ENCODE peak calls at places on chromosomes 1 and 21, in seven cellular contexts. U is esophagus squamous epithelium, W is ovary, O is right lobe of liver, M is transverse colon, I is adrenal gland, Y is A549. V is an unnamed sample.

GRCh38 chr1:116762781-116763115 is 8.5 kb downstream of the CD2 start:
- DNase-seq in M (no peak), Y (no peak), I (no peak), O (no peak), W (no peak), U (no peak), V (no peak)

GRCh38 chr1:244106837-244107491 is 55.9 kb downstream of the ZBTB18 start:
- DNase-seq in O (peak; percentile 62), M (no peak), Y (no peak), W (no peak), U (no peak), I (no peak), V (no peak)

GRCh38 chr1:165284471-165284870 is 72.0 kb downstream of the LMX1A start:
- DNase-seq in W (no peak), I (no peak), Y (no peak), O (no peak), M (no peak), U (no peak), V (no peak)

GRCh38 chr1:182175340-182176068 is 114.0 kb upstream of the ZNF648 start:
- DNase-seq in I (no peak), U (no peak), Y (peak; percentile 19), O (no peak), W (no peak), M (peak; percentile 71), V (no peak)

GRCh38 chr1:107883562-107883961 is 81.4 kb downstream of the VAV3 start:
- DNase-seq in W (no peak), I (no peak), O (no peak), M (no peak), Y (no peak), U (no peak), V (no peak)

GRCh38 chr1:227748496-227749182 is 13.4 kb downstream of the SNAP47 start:
- DNase-seq in W (peak; percentile 92), U (no peak), O (no peak), Y (no peak), I (peak; percentile 87), M (peak; percentile 37), V (no peak)

GRCh38 chr1:29668761-29669487 is 432.6 kb downstream of the PTPRU start:
- DNase-seq in I (peak; percentile 5), O (no peak), U (no peak), M (no peak), Y (no peak), W (no peak), V (peak; percentile 5)

GRCh38 chr1:244199883-244200282 is 148.8 kb downstream of the ZBTB18 start:
- DNase-seq in M (no peak), Y (no peak), I (no peak), U (no peak), W (no peak), O (no peak), V (no peak)

GRCh38 chr1:33297911-33298622 is 22.8 kb downstream of the A3GALT2 start:
- DNase-seq in M (no peak), O (peak; percentile 44), Y (no peak), W (no peak), I (no peak), U (no peak), V (no peak)

GRCh38 chr1:100927276-100927675 is 31.4 kb downstream of the SLC30A7 start:
- DNase-seq in O (no peak), M (no peak), I (no peak), W (no peak), U (no peak), Y (no peak), V (no peak)

GRCh38 chr1:12739613-12740012 is 6.4 kb upstream of the CFAP107 start:
- DNase-seq in M (no peak), U (no peak), W (no peak), Y (no peak), I (no peak), O (no peak), V (no peak)

GRCh38 chr1:92989936-92990582 is 28.8 kb upstream of the DIPK1A start:
- DNase-seq in I (no peak), M (no peak), Y (no peak), W (no peak), U (no peak), O (no peak), V (no peak)

GRCh38 chr1:94940738-94941137 is 13.8 kb upstream of the CNN3 start:
- DNase-seq in O (no peak), U (no peak), W (no peak), M (no peak), I (no peak), Y (no peak), V (no peak)

GRCh38 chr1:224175615-224176014 is 7.4 kb upstream of the DEGS1 start:
- DNase-seq in I (no peak), W (peak; percentile 23), U (no peak), Y (peak; percentile 29), O (no peak), M (no peak), V (no peak)

GRCh38 chr1:201841265-201841912 is 12.4 kb downstream of the IPO9 start:
- DNase-seq in U (no peak), I (no peak), W (no peak), O (no peak), Y (no peak), M (no peak), V (no peak)

GRCh38 chr1:13661539-13661938 is 38.4 kb upstream of the PRDM2 start:
- DNase-seq in Y (no peak), I (no peak), O (no peak), U (no peak), W (peak; percentile 49), M (no peak), V (no peak)

GRCh38 chr1:222974496-222974895 is 159.7 kb downstream of the DISP1 start:
- DNase-seq in M (no peak), W (no peak), O (no peak), I (no peak), Y (no peak), U (no peak), V (no peak)

GRCh38 chr1:20281801-20282200 is 8.9 kb upstream of the VWA5B1 start:
- DNase-seq in U (no peak), I (no peak), W (no peak), O (no peak), Y (peak; percentile 4), M (no peak), V (no peak)

GRCh38 chr1:206503591-206504362 is 3.6 kb upstream of the RASSF5 start:
- DNase-seq in O (no peak), U (no peak), I (peak; percentile 83), Y (peak; percentile 29), W (no peak), M (peak; percentile 16), V (no peak)

GRCh38 chr1:65389296-65389695 is 31.2 kb upstream of the LEPR start:
- DNase-seq in Y (no peak), M (no peak), U (no peak), I (no peak), W (no peak), O (no peak), V (no peak)

GRCh38 chr1:58815069-58815679 is 31.3 kb upstream of the JUN start:
- DNase-seq in M (peak; percentile 91), O (peak; percentile 92), W (peak; percentile 74), I (peak; percentile 94), U (peak; percentile 33), Y (peak; percentile 94), V (peak; percentile 75)

GRCh38 chr1:219066631-219067349 is 106.9 kb upstream of the LYPLAL1 start:
- DNase-seq in W (no peak), I (no peak), M (no peak), Y (peak; percentile 77), U (no peak), O (no peak), V (no peak)

GRCh38 chr21:31733521-31734149 is 1.7 kb upstream of the SCAF4 start:
- DNase-seq in I (no peak), O (no peak), W (no peak), M (no peak), Y (no peak), U (no peak), V (no peak)

GRCh38 chr1:11523746-11524464 is 45.0 kb downstream of the DISP3 start:
- DNase-seq in Y (no peak), U (no peak), I (no peak), W (no peak), O (no peak), M (no peak), V (no peak)

GRCh38 chr1:48776400-48777218 is at the start of gene BEND5:
- DNase-seq in U (no peak), Y (no peak), W (peak; percentile 62), O (no peak), I (peak; percentile 82), M (peak; percentile 37), V (peak; percentile 33)

GRCh38 chr1:219580019-219580676 is 32.8 kb downstream of the ZC3H11B start:
- DNase-seq in W (no peak), M (no peak), U (no peak), I (no peak), O (no peak), Y (no peak), V (no peak)

GRCh38 chr21:46295996-46296752 is 10.0 kb downstream of the YBEY start:
- DNase-seq in M (peak; percentile 70), O (peak; percentile 75), W (peak; percentile 77), I (peak; percentile 84), U (no peak), Y (no peak), V (peak; percentile 61)
- TF ChIP-seq POLR2A in M (no peak), O (no peak), W (no peak), I (no peak), U (no peak), Y (no peak), V (no peak)

GRCh38 chr21:44299458-44300261 is at the start of gene PFKL:
- DNase-seq in I (peak; percentile 70), O (peak; percentile 84), M (peak; percentile 83), Y (peak; percentile 44), U (no peak), W (peak; percentile 66), V (peak; percentile 44)
- H3K4me1 ChIP-seq in I (peaks cover 28% of the 10 kb centered on the region), O (no peaks in the 10 kb centered on the region), M (peaks cover 45% of the 10 kb centered on the region), Y (peaks cover 21% of the 10 kb centered on the region), U (peaks cover 80% of the 10 kb centered on the region), W (peaks cover 16% of the 10 kb centered on the region), V (no peaks in the 10 kb centered on the region)

DNA sequence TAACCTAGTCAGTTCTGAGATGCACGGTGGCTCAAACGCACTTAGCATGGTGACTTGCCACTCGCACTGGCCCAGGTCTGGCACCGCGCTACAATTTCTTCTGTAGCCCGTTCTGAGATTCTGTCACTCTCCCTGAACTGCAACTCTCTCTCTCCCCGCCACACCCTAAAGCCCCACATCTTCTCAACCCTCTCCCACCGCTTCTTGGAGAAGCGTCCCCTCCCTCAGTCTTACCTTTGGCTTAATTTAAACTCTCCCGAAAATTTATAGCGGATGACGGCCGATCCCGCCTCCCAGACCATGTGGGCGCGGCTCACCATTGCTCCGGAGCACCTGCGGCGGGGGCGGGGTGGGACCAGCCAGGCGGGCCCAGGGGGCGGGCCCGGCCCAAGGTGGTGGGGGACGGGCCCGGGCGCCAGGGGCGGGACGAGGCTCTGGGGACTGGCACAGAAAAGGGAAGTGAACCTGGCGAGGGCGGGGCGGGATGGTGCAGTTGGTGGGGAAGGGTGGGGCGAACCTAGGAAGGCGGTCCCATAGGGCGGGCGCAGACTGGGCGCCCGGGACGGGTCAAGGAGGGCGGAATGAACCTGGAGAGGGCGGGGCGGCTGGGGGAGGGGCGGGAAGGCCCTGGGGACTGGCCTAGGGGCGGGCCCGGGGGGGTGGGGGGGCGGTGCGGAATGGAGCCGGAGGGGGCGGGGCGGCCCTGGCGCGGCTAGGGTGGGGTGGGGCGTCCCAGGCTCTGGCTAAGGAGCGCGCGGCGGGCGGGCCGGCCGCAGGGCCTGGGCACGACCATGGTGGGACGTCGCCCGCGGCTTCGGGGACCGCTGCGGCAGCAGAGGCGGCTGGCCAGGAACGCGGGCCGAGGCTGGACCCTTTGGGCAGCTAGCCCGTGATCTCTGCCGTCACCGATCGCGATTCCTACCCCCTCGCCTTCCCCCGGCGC is at the start of gene MAP3K21:
- DNase-seq in U (peak; percentile 66), W (peak; percentile 49), O (peak; percentile 99), M (peak; percentile 98), I (peak; percentile 97), Y (peak; percentile 97), V (peak; percentile 91)
- TF ChIP-seq POLR2A in U (no peak), W (no peak), O (peak; percentile 74), M (peak; percentile 83), I (no peak), Y (peak; percentile 93), V (no peak)

GRCh38 chr1:230864441-230864840 is 3.9 kb downstream of the C1orf198 start:
- DNase-seq in M (no peak), O (no peak), I (no peak), U (no peak), Y (no peak), W (no peak), V (no peak)
- H3K4me1 ChIP-seq in M (peaks cover 21% of the 10 kb centered on the region), O (no peaks in the 10 kb centered on the region), I (peaks cover 11% of the 10 kb centered on the region), U (peaks cover 84% of the 10 kb centered on the region), Y (peaks cover 24% of the 10 kb centered on the region), W (peaks cover 38% of the 10 kb centered on the region), V (peaks cover 2% of the 10 kb centered on the region)